ENCODE peak calls at places on chromosomes 7 and 10, in five cellular contexts. One of them, this sample, is unnamed. For H3K4me1, the result is how much of the 10 kb centered on the place peaks cover.

GRCh38 chr10:91251430-91252056 is 31.1 kb downstream of the PCGF5 start:
- DNase-seq in Caco-2: peak
- DNase-seq in neural progenitor cell: peak
- DNase-seq in left ventricle myocardium inferior: peak
- DNase-seq in K562: peak
- DNase-seq in this sample: peak

GRCh38 chr10:110006358-110007170 is 1.2 kb upstream of the ADD3 start:
- DNase-seq in neural progenitor cell: peak
- DNase-seq in K562: no peak
- DNase-seq in Caco-2: peak
- DNase-seq in left ventricle myocardium inferior: peak
- DNase-seq in this sample: peak

GRCh38 chr7:154373951-154374350 is 321.8 kb downstream of the DPP6 start:
- DNase-seq in neural progenitor cell: no peak
- DNase-seq in K562: no peak
- DNase-seq in Caco-2: no peak
- DNase-seq in left ventricle myocardium inferior: no peak
- DNase-seq in this sample: no peak

GRCh38 chr7:43570688-43571365 is 12.1 kb upstream of the STK17A start:
- DNase-seq in Caco-2: no peak
- DNase-seq in left ventricle myocardium inferior: no peak
- DNase-seq in neural progenitor cell: no peak
- DNase-seq in K562: no peak
- DNase-seq in this sample: no peak

GRCh38 chr7:142440219-142441073 is 182.6 kb upstream of the PRSS58 start:
- DNase-seq in left ventricle myocardium inferior: no peak
- DNase-seq in Caco-2: peak
- DNase-seq in K562: no peak
- DNase-seq in neural progenitor cell: no peak
- DNase-seq in this sample: no peak

GRCh38 chr10:31604141-31604540 is 285.1 kb downstream of the ZEB1 start:
- DNase-seq in neural progenitor cell: no peak
- DNase-seq in Caco-2: no peak
- DNase-seq in left ventricle myocardium inferior: no peak
- DNase-seq in K562: no peak
- DNase-seq in this sample: peak

GRCh38 chr7:38428040-38428439 is 154.6 kb upstream of the TARP start:
- DNase-seq in left ventricle myocardium inferior: no peak
- DNase-seq in neural progenitor cell: no peak
- DNase-seq in K562: no peak
- DNase-seq in Caco-2: no peak
- DNase-seq in this sample: no peak

GRCh38 chr10:77832243-77832642 is 94.3 kb downstream of the DLG5 start:
- DNase-seq in left ventricle myocardium inferior: peak
- DNase-seq in Caco-2: no peak
- DNase-seq in neural progenitor cell: no peak
- DNase-seq in K562: no peak
- DNase-seq in this sample: no peak

GRCh38 chr7:100515072-100515532 is 23.9 kb upstream of the AGFG2 start:
- DNase-seq in K562: no peak
- DNase-seq in Caco-2: no peak
- DNase-seq in neural progenitor cell: no peak
- DNase-seq in left ventricle myocardium inferior: no peak
- DNase-seq in this sample: no peak

GRCh38 chr7:130560972-130561371 is 69.1 kb downstream of the MEST start:
- DNase-seq in K562: peak
- DNase-seq in Caco-2: peak
- DNase-seq in neural progenitor cell: no peak
- DNase-seq in left ventricle myocardium inferior: no peak
- DNase-seq in this sample: no peak

GRCh38 chr7:157023589-157023905 is 13.1 kb upstream of the MNX1 start:
- DNase-seq in Caco-2: no peak
- DNase-seq in K562: no peak
- DNase-seq in left ventricle myocardium inferior: no peak
- DNase-seq in neural progenitor cell: no peak
- DNase-seq in this sample: no peak

GRCh38 chr7:20030915-20031362 is 186.2 kb downstream of the MACC1 start:
- DNase-seq in K562: no peak
- DNase-seq in neural progenitor cell: no peak
- DNase-seq in left ventricle myocardium inferior: no peak
- DNase-seq in Caco-2: no peak
- DNase-seq in this sample: no peak

GRCh38 chr7:128902761-128903585 is 7.5 kb downstream of the KCP start:
- DNase-seq in Caco-2: no peak
- DNase-seq in K562: no peak
- DNase-seq in neural progenitor cell: no peak
- DNase-seq in left ventricle myocardium inferior: no peak
- DNase-seq in this sample: no peak

GRCh38 chr10:26733750-26734568 is 36.5 kb downstream of the PDSS1 start:
- DNase-seq in Caco-2: peak
- DNase-seq in neural progenitor cell: peak
- DNase-seq in left ventricle myocardium inferior: no peak
- DNase-seq in K562: no peak
- DNase-seq in this sample: no peak

GRCh38 chr7:31416381-31416780 is 75.9 kb upstream of the NEUROD6 start:
- DNase-seq in K562: no peak
- DNase-seq in neural progenitor cell: no peak
- DNase-seq in Caco-2: no peak
- DNase-seq in left ventricle myocardium inferior: no peak
- DNase-seq in this sample: no peak

GRCh38 chr7:18495412-18496335 is at the start of gene HDAC9:
- DNase-seq in K562: no peak
- DNase-seq in neural progenitor cell: peak
- DNase-seq in left ventricle myocardium inferior: peak
- DNase-seq in Caco-2: no peak
- DNase-seq in this sample: peak

GRCh38 chr10:566241-566885 is 123.1 kb downstream of the DIP2C start:
- DNase-seq in left ventricle myocardium inferior: no peak
- DNase-seq in neural progenitor cell: no peak
- DNase-seq in K562: no peak
- DNase-seq in Caco-2: no peak
- DNase-seq in this sample: no peak

GRCh38 chr10:132626019-132626760 is 88.6 kb downstream of the INPP5A start:
- DNase-seq in neural progenitor cell: no peak
- DNase-seq in left ventricle myocardium inferior: peak
- DNase-seq in K562: no peak
- DNase-seq in Caco-2: no peak
- DNase-seq in this sample: no peak

GRCh38 chr7:94654764-94655561 is 970 bp downstream of the SGCE start:
- DNase-seq in K562: no peak
- DNase-seq in neural progenitor cell: peak
- DNase-seq in Caco-2: peak
- DNase-seq in left ventricle myocardium inferior: peak
- DNase-seq in this sample: no peak

GRCh38 chr7:155858521-155859061 is 46.3 kb upstream of the SHH start:
- DNase-seq in Caco-2: no peak
- DNase-seq in neural progenitor cell: no peak
- DNase-seq in K562: no peak
- DNase-seq in left ventricle myocardium inferior: no peak
- DNase-seq in this sample: no peak

GRCh38 chr7:143367972-143368371 is 5.5 kb upstream of the FAM131B start:
- DNase-seq in Caco-2: no peak
- DNase-seq in neural progenitor cell: no peak
- DNase-seq in left ventricle myocardium inferior: no peak
- DNase-seq in K562: no peak
- DNase-seq in this sample: no peak

GRCh38 chr10:30384791-30385201 is 35.7 kb upstream of the MTPAP start:
- DNase-seq in neural progenitor cell: peak
- DNase-seq in Caco-2: peak
- DNase-seq in left ventricle myocardium inferior: no peak
- DNase-seq in K562: peak
- DNase-seq in this sample: no peak

GRCh38 chr7:44569958-44570357 is 3.8 kb downstream of the DDX56 start:
- DNase-seq in left ventricle myocardium inferior: no peak
- DNase-seq in neural progenitor cell: no peak
- DNase-seq in Caco-2: no peak
- DNase-seq in K562: no peak
- DNase-seq in this sample: no peak

GRCh38 chr10:88735661-88736060 is 24.2 kb upstream of the LIPN start:
- DNase-seq in K562: no peak
- DNase-seq in Caco-2: no peak
- DNase-seq in neural progenitor cell: no peak
- DNase-seq in left ventricle myocardium inferior: no peak
- DNase-seq in this sample: no peak

GRCh38 chr7:103080923-103081322 is 6.0 kb downstream of the ARMC10 start:
- DNase-seq in neural progenitor cell: no peak
- DNase-seq in Caco-2: no peak
- DNase-seq in left ventricle myocardium inferior: no peak
- DNase-seq in K562: no peak
- DNase-seq in this sample: no peak

GRCh38 chr7:15507235-15507634 is 54.6 kb downstream of the AGMO start:
- DNase-seq in neural progenitor cell: no peak
- DNase-seq in left ventricle myocardium inferior: no peak
- DNase-seq in Caco-2: no peak
- DNase-seq in K562: no peak
- DNase-seq in this sample: no peak

DNA sequence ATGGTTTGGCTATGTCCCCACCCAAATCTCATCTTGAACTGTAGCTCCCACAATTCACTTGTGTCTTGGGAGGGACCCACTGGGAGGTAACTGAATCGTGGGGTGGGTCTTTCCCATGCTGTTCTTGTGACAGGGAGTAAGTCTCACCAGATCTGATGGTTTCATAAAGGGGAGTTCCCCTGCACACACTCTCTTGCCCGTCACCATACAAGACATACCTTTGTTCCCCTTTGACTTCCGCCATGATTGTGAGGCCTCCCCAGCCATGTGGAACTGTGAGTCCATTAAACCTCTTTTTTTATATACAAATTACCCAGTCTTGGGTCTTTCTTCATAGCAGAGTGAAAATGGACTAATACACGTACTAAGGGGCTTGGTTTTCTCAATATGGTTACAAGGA is 106.7 kb downstream of the SFMBT2 start:
- DNase-seq in K562: no peak
- DNase-seq in left ventricle myocardium inferior: no peak
- DNase-seq in neural progenitor cell: no peak
- DNase-seq in Caco-2: no peak
- DNase-seq in this sample: no peak
- H3K4me1 ChIP-seq in K562: under half
- H3K4me1 ChIP-seq in left ventricle myocardium inferior: under half
- H3K4me1 ChIP-seq in neural progenitor cell: under half
- H3K4me1 ChIP-seq in Caco-2: under half
- H3K4me1 ChIP-seq in this sample: under half

GRCh38 chr7:67878808-67879207 is 882.2 kb downstream of the TYW1 start:
- DNase-seq in left ventricle myocardium inferior: no peak
- DNase-seq in Caco-2: no peak
- DNase-seq in K562: no peak
- DNase-seq in neural progenitor cell: no peak
- DNase-seq in this sample: no peak
- H3K4me3 ChIP-seq in left ventricle myocardium inferior: no peak
- H3K4me3 ChIP-seq in Caco-2: no peak
- H3K4me3 ChIP-seq in K562: no peak
- H3K4me3 ChIP-seq in neural progenitor cell: no peak
- H3K4me3 ChIP-seq in this sample: no peak

DNA sequence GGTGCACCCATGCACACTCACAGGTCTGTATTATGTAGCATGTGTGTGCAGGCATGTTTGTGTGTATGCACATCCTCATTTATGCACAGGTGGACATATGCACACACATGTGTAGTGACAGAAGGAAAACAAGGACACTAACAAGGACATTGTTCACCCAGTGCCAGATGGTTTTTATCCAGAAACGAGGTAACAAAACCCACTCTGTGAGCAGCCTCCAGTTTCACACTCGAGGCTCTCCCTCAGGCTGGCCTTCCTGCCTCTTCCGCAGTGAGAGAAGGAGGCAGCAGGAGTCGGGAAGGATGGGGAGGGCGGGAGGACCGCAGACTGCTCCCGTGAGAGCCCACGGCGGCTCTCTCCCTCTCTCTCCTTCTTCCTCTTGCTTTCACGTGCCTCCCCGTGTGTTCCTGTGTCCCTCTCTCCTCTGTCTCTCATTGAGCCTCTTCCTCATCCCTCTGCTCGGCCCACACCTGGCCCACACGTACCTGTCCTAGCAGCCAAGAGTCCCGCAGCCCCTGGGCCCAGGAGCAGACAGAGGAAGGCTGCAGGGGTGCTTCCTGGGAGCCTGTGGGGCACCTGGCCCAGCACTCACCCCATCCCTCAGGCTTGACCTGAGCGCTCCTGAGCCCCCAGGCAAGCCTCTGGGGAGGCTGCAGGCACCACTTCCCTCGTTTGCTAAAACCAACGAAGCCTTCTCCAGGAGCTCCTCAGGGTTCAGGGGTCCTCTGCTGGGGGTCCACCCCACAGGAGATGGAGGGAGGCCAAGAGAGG is 13.8 kb downstream of the SPOCK2 start:
- DNase-seq in left ventricle myocardium inferior: no peak
- DNase-seq in Caco-2: no peak
- DNase-seq in K562: no peak
- DNase-seq in neural progenitor cell: no peak
- DNase-seq in this sample: no peak
- H3K4me1 ChIP-seq in left ventricle myocardium inferior: under half
- H3K4me1 ChIP-seq in Caco-2: under half
- H3K4me1 ChIP-seq in K562: under half
- H3K4me1 ChIP-seq in neural progenitor cell: under half
- H3K4me1 ChIP-seq in this sample: under half

GRCh38 chr7:36752026-36752735 is 27.9 kb upstream of the AOAH start:
- DNase-seq in neural progenitor cell: no peak
- DNase-seq in left ventricle myocardium inferior: no peak
- DNase-seq in K562: no peak
- DNase-seq in Caco-2: no peak
- DNase-seq in this sample: no peak

GRCh38 chr7:36746347-36746746 is 22.1 kb upstream of the AOAH start:
- DNase-seq in K562: no peak
- DNase-seq in Caco-2: no peak
- DNase-seq in neural progenitor cell: no peak
- DNase-seq in left ventricle myocardium inferior: no peak
- DNase-seq in this sample: no peak

GRCh38 chr7:36747251-36747968 is 23.1 kb upstream of the AOAH start:
- DNase-seq in left ventricle myocardium inferior: no peak
- DNase-seq in neural progenitor cell: no peak
- DNase-seq in Caco-2: no peak
- DNase-seq in K562: no peak
- DNase-seq in this sample: no peak

GRCh38 chr7:36747969-36748574 is 23.8 kb upstream of the AOAH start:
- DNase-seq in neural progenitor cell: no peak
- DNase-seq in Caco-2: no peak
- DNase-seq in left ventricle myocardium inferior: no peak
- DNase-seq in K562: no peak
- DNase-seq in this sample: no peak

DNA sequence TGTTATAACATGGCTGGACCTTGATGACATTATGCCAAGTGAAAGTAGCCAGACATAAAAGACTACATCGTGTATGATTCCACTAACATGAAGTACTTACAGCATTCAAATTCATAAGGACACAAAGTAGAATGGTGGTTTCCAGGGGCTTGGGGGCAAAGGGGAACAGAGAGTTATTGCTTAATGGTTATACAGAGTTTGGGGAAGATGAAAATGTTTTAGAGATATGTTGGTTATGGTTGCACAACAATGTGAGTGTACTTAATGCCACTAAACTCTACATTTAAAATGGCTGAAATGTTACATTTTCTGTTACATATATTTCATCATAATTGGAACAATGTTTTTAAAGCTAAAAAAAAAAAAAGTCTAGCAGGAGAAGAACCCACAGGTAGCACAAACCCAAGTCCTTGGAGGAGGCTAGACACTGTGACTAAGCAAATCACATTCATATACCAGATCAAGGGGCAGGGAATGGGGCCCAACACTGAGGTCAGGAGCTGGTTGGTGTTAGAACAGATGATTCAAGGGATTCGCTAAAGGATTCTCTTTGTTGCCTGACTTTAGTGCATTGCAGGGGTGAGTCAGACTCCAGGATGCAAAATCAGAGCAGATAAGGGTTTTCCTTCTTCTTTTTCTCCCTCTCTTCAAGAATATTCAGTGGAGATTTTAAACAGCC is 25.1 kb upstream of the AOAH start:
- DNase-seq in left ventricle myocardium inferior: no peak
- DNase-seq in Caco-2: no peak
- DNase-seq in K562: no peak
- DNase-seq in neural progenitor cell: no peak
- DNase-seq in this sample: no peak
- H3K4me3 ChIP-seq in left ventricle myocardium inferior: no peak
- H3K4me3 ChIP-seq in Caco-2: no peak
- H3K4me3 ChIP-seq in K562: no peak
- H3K4me3 ChIP-seq in neural progenitor cell: no peak
- H3K4me3 ChIP-seq in this sample: no peak